ENCODE peak calls at places on chromosome 20, in ten cellular contexts. V, I, A, R, J, Y, T, B, E and M are unnamed samples.

GRCh38 chr20:63136296-63136695 is 79.6 kb downstream of the YTHDF1 start:
- DNase-seq in V (no peak), I (no peak), J (no peak), Y (no peak), A (no peak), B (no peak), R (no peak), E (no peak), T (no peak), M (no peak)

GRCh38 chr20:57701651-57702050 is 8.2 kb downstream of the PMEPA1 start:
- DNase-seq in I (no peak), T (no peak), R (no peak), E (no peak), A (no peak), Y (no peak), B (no peak), J (no peak), V (no peak), M (no peak)

GRCh38 chr20:31894980-31895675 is 24.7 kb downstream of the TTLL9 start:
- DNase-seq in J (peak), E (peak), I (peak), T (peak), B (peak), R (peak), V (no peak), Y (peak), A (no peak), M (no peak)

GRCh38 chr20:24488064-24488799 is 18.8 kb downstream of the SYNDIG1 start:
- DNase-seq in E (no peak), R (no peak), T (no peak), I (no peak), Y (no peak), V (no peak), J (no peak), A (no peak), B (no peak), M (no peak)

GRCh38 chr20:62804021-62804631 is 509 bp upstream of the OGFR start:
- DNase-seq in R (no peak), E (no peak), V (peak), J (peak), T (no peak), A (no peak), I (no peak), Y (no peak), B (peak), M (no peak)

GRCh38 chr20:47502801-47503239 is 1.1 kb downstream of the NCOA3 start:
- DNase-seq in V (peak), A (no peak), B (peak), R (peak), Y (no peak), J (peak), I (peak), E (peak), T (no peak), M (no peak)

GRCh38 chr20:47392015-47392720 is 35.7 kb upstream of the ZMYND8 start:
- DNase-seq in V (peak), Y (peak), B (peak), E (peak), J (peak), T (no peak), A (no peak), R (no peak), I (no peak), M (no peak)

GRCh38 chr20:49674383-49675352 is 39.0 kb downstream of the B4GALT5 start:
- DNase-seq in T (no peak), R (no peak), E (peak), Y (no peak), V (no peak), J (no peak), A (no peak), I (no peak), B (no peak), M (no peak)

GRCh38 chr20:52340036-52340634 is 148.6 kb upstream of the ZFP64 start:
- DNase-seq in E (peak), Y (no peak), V (no peak), T (no peak), J (no peak), B (peak), I (no peak), A (no peak), R (no peak), M (no peak)

GRCh38 chr20:62908971-62909791 is 17.1 kb downstream of the DIDO1 start:
- DNase-seq in A (no peak), B (no peak), T (no peak), I (no peak), R (no peak), V (peak), E (no peak), Y (no peak), J (no peak), M (peak)